ENCODE peak calls at places on chromosomes 4 and X, in nine cellular contexts. R, N, T, S, E, Y, G, Q and O are unnamed samples.

GRCh38 chr4:150493846-150494245 is 88.1 kb upstream of the MAB21L2 start:
- DNase-seq in S (no peak), N (no peak), G (no peak), R (no peak), Y (no peak), E (no peak), T (no peak), Q (no peak), O (no peak)

GRCh38 chr4:105122334-105122733 is 24.3 kb upstream of the TET2 start:
- DNase-seq in G (no peak), N (no peak), T (no peak), Q (no peak), Y (no peak), S (no peak), E (no peak), R (peak; percentile 87), O (peak; percentile 75)

GRCh38 chr4:32226201-32226600 is 1506.0 kb downstream of the PCDH7 start:
- DNase-seq in N (no peak), S (no peak), R (peak; percentile 53), E (no peak), G (peak; percentile 56), Q (no peak), Y (no peak), T (no peak), O (no peak)

GRCh38 chr4:109816082-109816442 is 500 bp downstream of the GAR1 start:
- DNase-seq in R (peak; percentile 17), N (no peak), S (no peak), G (no peak), E (no peak), Y (peak; percentile 6), Q (peak; percentile 25), T (no peak), O (no peak)

GRCh38 chrX:19535481-19535880 is 20.2 kb upstream of the MAP3K15 start:
- DNase-seq in T (peak; percentile 52), S (no peak), G (peak; percentile 24), R (peak; percentile 17), Y (no peak), N (no peak), E (no peak), Q (no peak), O (no peak)

GRCh38 chr4:38560763-38561558 is 103.0 kb upstream of the KLF3 start:
- DNase-seq in R (peak; percentile 49), E (no peak), T (no peak), Q (no peak), N (no peak), S (no peak), Y (no peak), G (no peak), O (no peak)

GRCh38 chr4:111031180-111031579 is 408.3 kb upstream of the PITX2 start:
- DNase-seq in T (no peak), S (no peak), E (no peak), Y (no peak), R (peak; percentile 36), G (peak; percentile 25), N (no peak), Q (no peak), O (no peak)

GRCh38 chrX:12972239-12972638 is 2.7 kb upstream of the TMSB4X start:
- DNase-seq in N (no peak), Y (no peak), R (no peak), E (no peak), S (no peak), G (no peak), Q (no peak), T (no peak), O (no peak)

GRCh38 chr4:78298618-78299017 is 241.5 kb downstream of the FRAS1 start:
- DNase-seq in E (no peak), S (no peak), R (peak; percentile 16), N (no peak), T (no peak), Y (no peak), Q (no peak), G (peak; percentile 58), O (no peak)

GRCh38 chr4:52368895-52369294 is 290.2 kb downstream of the USP46 start:
- DNase-seq in N (no peak), E (peak; percentile 35), Y (no peak), Q (no peak), T (no peak), S (no peak), R (no peak), G (no peak), O (no peak)

GRCh38 chrX:17655232-17656034 is 81.9 kb upstream of the SCML1 start:
- DNase-seq in R (peak; percentile 13), S (no peak), N (no peak), E (no peak), G (peak; percentile 4), T (peak; percentile 12), Y (no peak), Q (no peak), O (peak; percentile 76)

GRCh38 chr4:84814100-84814750 is 152.3 kb downstream of the WDFY3 start:
- DNase-seq in S (peak; percentile 56), G (peak; percentile 96), R (peak; percentile 86), Y (no peak), E (no peak), T (peak; percentile 51), N (no peak), Q (no peak), O (no peak)

GRCh38 chrX:124098089-124098488 is 136.6 kb downstream of the STAG2 start:
- DNase-seq in R (peak; percentile 50), N (no peak), E (peak; percentile 8), G (peak; percentile 51), Q (no peak), T (peak; percentile 8), S (no peak), Y (no peak), O (no peak)

GRCh38 chrX:115952417-115953092 is 218.0 kb upstream of the AGTR2 start:
- DNase-seq in T (no peak), G (no peak), E (no peak), N (no peak), Y (no peak), S (no peak), Q (no peak), R (no peak), O (no peak)

GRCh38 chr4:89836897-89837384 is at the start of gene SNCA:
- DNase-seq in Y (no peak), G (peak; percentile 21), S (no peak), N (no peak), E (peak; percentile 18), Q (no peak), R (peak; percentile 43), T (peak; percentile 49), O (peak; percentile 95)

GRCh38 chrX:104566921-104567501 is 1.0 kb downstream of the IL1RAPL2 start:
- DNase-seq in Y (no peak), N (no peak), T (no peak), Q (no peak), G (no peak), R (no peak), S (no peak), E (no peak), O (peak; percentile 60)

GRCh38 chr4:65287071-65287470 is 383.2 kb downstream of the EPHA5 start:
- DNase-seq in T (no peak), R (no peak), S (no peak), E (no peak), G (no peak), Q (no peak), Y (no peak), N (no peak), O (no peak)

GRCh38 chr4:81594495-81595169 is 122.9 kb upstream of the RASGEF1B start:
- DNase-seq in Y (no peak), N (no peak), R (no peak), S (no peak), T (no peak), Q (no peak), G (no peak), E (no peak), O (no peak)

GRCh38 chr4:98358630-98359248 is 97.6 kb downstream of the RAP1GDS1 start:
- DNase-seq in Y (no peak), N (no peak), G (no peak), E (no peak), S (no peak), Q (no peak), R (no peak), T (no peak), O (no peak)

GRCh38 chrX:21798677-21799219 is 40.7 kb upstream of the MBTPS2 start:
- DNase-seq in T (no peak), R (peak; percentile 90), G (peak; percentile 28), Q (no peak), S (no peak), E (peak; percentile 4), Y (no peak), N (peak; percentile 60), O (no peak)